ENCODE peak calls at places on chromosomes 5 and 9, in seven cellular contexts. Z is cardiac muscle cell; A is osteoblast; I is breast epithelium; C is Karpas-422; H is colonic mucosa; V is CD8-positive, alpha-beta T cell. K is an unnamed sample.

GRCh38 chr5:121867403-121867802 is 15.7 kb downstream of the FTMT start:
- DNase-seq in Z (no peak), A (no peak), I (no peak), C (no peak), H (no peak), V (no peak), K (no peak)

GRCh38 chr9:109968332-109968657 is 188.3 kb downstream of the PALM2AKAP2 start:
- DNase-seq in Z (no peak), A (no peak), I (no peak), C (no peak), H (no peak), V (no peak), K (no peak)

GRCh38 chr9:111287127-111287526 is 42.9 kb downstream of the OR2K2 start:
- DNase-seq in Z (peak), A (peak), I (no peak), C (no peak), H (no peak), V (no peak), K (no peak)

GRCh38 chr5:170273968-170274710 is 23.4 kb downstream of the LCP2 start:
- DNase-seq in Z (peak), A (no peak), I (peak), C (peak), H (no peak), V (peak), K (peak)

GRCh38 chr9:88753691-88754367 is 218.9 kb downstream of the NXNL2 start:
- DNase-seq in Z (no peak), A (no peak), I (no peak), C (no peak), H (no peak), V (no peak), K (no peak)

GRCh38 chr5:38777111-38777510 is 68.7 kb upstream of the OSMR start:
- DNase-seq in Z (no peak), A (no peak), I (no peak), C (no peak), H (no peak), V (no peak), K (no peak)

GRCh38 chr9:17414990-17415389 is 163.9 kb upstream of the SH3GL2 start:
- DNase-seq in Z (no peak), A (no peak), I (no peak), C (no peak), H (no peak), V (no peak), K (no peak)

GRCh38 chr9:69056416-69056815 is 20.9 kb downstream of the FXN start:
- DNase-seq in Z (no peak), A (no peak), I (no peak), C (no peak), H (no peak), V (no peak), K (no peak)

GRCh38 chr9:121354141-121354540 is 15.9 kb downstream of the STOM start:
- DNase-seq in Z (no peak), A (no peak), I (no peak), C (no peak), H (no peak), V (no peak), K (no peak)

GRCh38 chr5:22541037-22541436 is 312.1 kb downstream of the CDH12 start:
- DNase-seq in Z (peak), A (no peak), I (no peak), C (peak), H (no peak), V (no peak), K (no peak)

GRCh38 chr9:84111726-84112125 is 131.1 kb downstream of the RMI1 start:
- DNase-seq in Z (no peak), A (peak), I (no peak), C (no peak), H (no peak), V (no peak), K (no peak)

GRCh38 chr9:110081395-110081794 is 126.6 kb downstream of the C9orf152 start:
- DNase-seq in Z (no peak), A (no peak), I (no peak), C (no peak), H (no peak), V (no peak), K (no peak)

GRCh38 chr9:82022121-82022520 is 33.5 kb downstream of the SPATA31D1 start:
- DNase-seq in Z (no peak), A (no peak), I (no peak), C (no peak), H (no peak), V (no peak), K (no peak)
- H3K27ac ChIP-seq in Z (no peak), A (peak), I (peak), C (no peak), H (no peak), V (no peak), K (no peak)

GRCh38 chr5:8981496-8981895 is 564.4 kb downstream of the SEMA5A start:
- DNase-seq in Z (no peak), A (peak), I (no peak), C (no peak), H (no peak), V (no peak), K (no peak)
- H3K27ac ChIP-seq in Z (no peak), A (no peak), I (no peak), C (no peak), H (no peak), V (no peak), K (no peak)

GRCh38 chr5:143516249-143516648 is 112.8 kb upstream of the NR3C1 start:
- DNase-seq in Z (no peak), A (no peak), I (no peak), C (peak), H (no peak), V (no peak), K (no peak)
- H3K27ac ChIP-seq in Z (no peak), A (no peak), I (no peak), C (no peak), H (no peak), V (no peak), K (no peak)

GRCh38 chr5:173925449-173926071 is 37.4 kb downstream of the CPEB4 start:
- DNase-seq in Z (peak), A (no peak), I (no peak), C (peak), H (peak), V (peak), K (peak)

GRCh38 chr5:173924899-173925298 is 36.8 kb downstream of the CPEB4 start:
- DNase-seq in Z (no peak), A (no peak), I (no peak), C (no peak), H (no peak), V (no peak), K (no peak)

GRCh38 chr5:173922527-173922926 is 34.4 kb downstream of the CPEB4 start:
- DNase-seq in Z (no peak), A (no peak), I (no peak), C (no peak), H (no peak), V (no peak), K (no peak)

GRCh38 chr5:173920866-173921265 is 32.7 kb downstream of the CPEB4 start:
- DNase-seq in Z (no peak), A (no peak), I (no peak), C (no peak), H (no peak), V (no peak), K (no peak)

GRCh38 chr5:173923236-173924104 is 35.3 kb downstream of the CPEB4 start:
- DNase-seq in Z (peak), A (no peak), I (no peak), C (no peak), H (no peak), V (no peak), K (no peak)
- H3K27ac ChIP-seq in Z (peak), A (peak), I (no peak), C (no peak), H (no peak), V (no peak), K (peak)

GRCh38 chr9:127495884-127496555 is 44.7 kb downstream of the LRSAM1 start:
- DNase-seq in Z (no peak), A (peak), I (no peak), C (no peak), H (no peak), V (no peak), K (peak)
- H3K27ac ChIP-seq in Z (no peak), A (peak), I (peak), C (no peak), H (peak), V (no peak), K (peak)

GRCh38 chr5:59764361-59764760 is 129.2 kb downstream of the PDE4D start:
- DNase-seq in Z (no peak), A (no peak), I (no peak), C (no peak), H (no peak), V (no peak), K (no peak)
- H3K27ac ChIP-seq in Z (no peak), A (no peak), I (no peak), C (no peak), H (no peak), V (no peak), K (no peak)

DNA sequence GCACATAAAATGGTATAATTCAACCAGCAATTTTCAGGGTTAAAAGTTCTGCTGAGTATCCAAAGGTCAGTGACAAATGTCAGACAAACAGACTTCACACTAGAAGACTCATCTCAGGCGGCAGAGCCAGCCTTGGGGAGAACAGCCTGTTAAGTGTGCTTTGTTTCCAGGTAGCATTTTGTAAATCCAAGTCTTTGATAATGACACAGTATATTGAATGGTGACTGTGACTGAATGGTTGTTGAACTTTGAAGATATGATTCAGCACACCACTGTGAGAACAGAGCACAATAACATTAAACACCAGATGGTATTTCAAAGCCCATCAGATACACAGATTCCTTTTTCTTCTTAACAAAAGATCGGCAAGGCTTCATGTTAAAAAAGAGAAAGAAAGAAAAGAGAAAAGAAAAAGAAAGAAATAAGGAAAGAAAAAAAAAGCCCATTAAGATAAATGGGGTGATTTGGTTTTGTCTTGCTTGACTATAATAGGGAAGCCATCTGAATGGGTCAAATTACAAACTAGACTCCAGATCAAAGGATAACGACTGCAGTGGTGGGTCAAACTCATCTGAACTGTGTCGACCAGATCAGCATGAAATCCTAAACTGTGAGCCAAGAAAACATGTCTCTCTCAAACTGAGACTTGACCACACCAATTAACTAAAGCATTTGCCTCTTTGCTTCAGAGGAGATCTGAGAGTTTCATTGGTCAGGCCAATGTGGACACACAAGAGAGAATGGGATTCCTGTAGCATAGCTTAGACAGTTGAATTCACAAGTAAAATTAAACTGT is 313.0 kb upstream of the ZNF608 start:
- DNase-seq in Z (no peak), A (no peak), I (no peak), C (no peak), H (no peak), V (no peak), K (no peak)
- H3K27ac ChIP-seq in Z (no peak), A (no peak), I (no peak), C (no peak), H (no peak), V (no peak), K (no peak)

GRCh38 chr5:143924311-143924710 is 112.3 kb downstream of the HMHB1 start:
- DNase-seq in Z (no peak), A (no peak), I (no peak), C (no peak), H (no peak), V (no peak), K (no peak)

GRCh38 chr5:143923634-143924265 is 111.8 kb downstream of the HMHB1 start:
- DNase-seq in Z (no peak), A (peak), I (no peak), C (no peak), H (no peak), V (no peak), K (no peak)

GRCh38 chr5:143921525-143922311 is 109.8 kb downstream of the HMHB1 start:
- DNase-seq in Z (no peak), A (peak), I (no peak), C (no peak), H (no peak), V (no peak), K (no peak)

GRCh38 chr5:143920772-143921171 is 108.8 kb downstream of the HMHB1 start:
- DNase-seq in Z (no peak), A (no peak), I (no peak), C (no peak), H (no peak), V (no peak), K (no peak)

DNA sequence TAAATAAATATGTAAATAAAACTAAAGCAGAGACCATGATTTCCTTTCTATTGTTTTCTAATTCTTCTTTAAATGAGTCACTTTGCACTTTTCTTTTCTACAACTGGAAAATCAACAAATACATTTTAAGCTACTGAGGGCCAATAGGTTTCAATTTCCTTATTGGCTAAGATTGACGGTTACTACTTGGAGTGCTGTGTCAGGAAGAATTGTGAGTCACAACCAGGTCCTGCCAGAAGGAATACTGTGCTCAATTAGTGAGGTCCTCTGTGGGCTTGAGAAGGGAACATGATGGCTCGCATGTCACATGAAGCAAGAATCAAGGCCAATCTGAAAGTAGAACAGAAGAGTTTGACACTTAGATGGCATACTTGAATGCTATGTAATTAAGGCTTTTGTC is 110.8 kb downstream of the HMHB1 start:
- DNase-seq in Z (no peak), A (peak), I (no peak), C (no peak), H (no peak), V (no peak), K (no peak)
- H3K27ac ChIP-seq in Z (no peak), A (peak), I (no peak), C (no peak), H (peak), V (no peak), K (no peak)

K was measured in thyroid gland.